ENCODE peak calls at places on chromosome X, in ten cellular contexts. One of them, this sample, is unnamed.

GRCh38 chrX:12779534-12779933 is 11.7 kb upstream of the PRPS2 start:
- DNase-seq in CD8-positive, alpha-beta T cell: no peak
- DNase-seq in left lung: no peak
- DNase-seq in endothelial cell of umbilical vein: peak; percentile 37
- DNase-seq in stomach: no peak
- DNase-seq in PC-9: no peak
- DNase-seq in upper lobe of left lung: no peak
- DNase-seq in colonic mucosa: peak; percentile 27
- DNase-seq in H9: no peak
- DNase-seq in hepatocyte: peak; percentile 58
- DNase-seq in this sample: no peak

GRCh38 chrX:38798956-38799355 is 2.3 kb upstream of the MID1IP1 start:
- DNase-seq in CD8-positive, alpha-beta T cell: no peak
- DNase-seq in left lung: no peak
- DNase-seq in endothelial cell of umbilical vein: peak; percentile 22
- DNase-seq in stomach: no peak
- DNase-seq in PC-9: no peak
- DNase-seq in upper lobe of left lung: no peak
- DNase-seq in colonic mucosa: no peak
- DNase-seq in H9: no peak
- DNase-seq in hepatocyte: no peak
- DNase-seq in this sample: no peak

GRCh38 chrX:49816435-49816834 is 12.7 kb upstream of the PAGE4 start:
- DNase-seq in CD8-positive, alpha-beta T cell: no peak
- DNase-seq in left lung: no peak
- DNase-seq in endothelial cell of umbilical vein: no peak
- DNase-seq in stomach: no peak
- DNase-seq in PC-9: no peak
- DNase-seq in upper lobe of left lung: no peak
- DNase-seq in colonic mucosa: no peak
- DNase-seq in H9: no peak
- DNase-seq in hepatocyte: no peak
- DNase-seq in this sample: no peak

GRCh38 chrX:49233887-49234555 is 881 bp upstream of the CACNA1F start:
- DNase-seq in CD8-positive, alpha-beta T cell: no peak
- DNase-seq in left lung: no peak
- DNase-seq in endothelial cell of umbilical vein: no peak
- DNase-seq in stomach: no peak
- DNase-seq in PC-9: no peak
- DNase-seq in upper lobe of left lung: no peak
- DNase-seq in colonic mucosa: no peak
- DNase-seq in H9: no peak
- DNase-seq in hepatocyte: no peak
- DNase-seq in this sample: no peak

GRCh38 chrX:18436017-18436416 is 10.6 kb downstream of the CDKL5 start:
- DNase-seq in CD8-positive, alpha-beta T cell: no peak
- DNase-seq in left lung: no peak
- DNase-seq in endothelial cell of umbilical vein: no peak
- DNase-seq in stomach: no peak
- DNase-seq in PC-9: no peak
- DNase-seq in upper lobe of left lung: no peak
- DNase-seq in colonic mucosa: no peak
- DNase-seq in H9: no peak
- DNase-seq in hepatocyte: no peak
- DNase-seq in this sample: no peak

GRCh38 chrX:38260231-38260630 is 39.6 kb upstream of the SRPX start:
- DNase-seq in CD8-positive, alpha-beta T cell: no peak
- DNase-seq in left lung: no peak
- DNase-seq in endothelial cell of umbilical vein: peak; percentile 35
- DNase-seq in stomach: no peak
- DNase-seq in PC-9: no peak
- DNase-seq in upper lobe of left lung: no peak
- DNase-seq in colonic mucosa: peak; percentile 44
- DNase-seq in H9: peak; percentile 35
- DNase-seq in hepatocyte: peak; percentile 46
- DNase-seq in this sample: no peak

GRCh38 chrX:39112143-39112542 is 310.9 kb downstream of the MID1IP1 start:
- DNase-seq in CD8-positive, alpha-beta T cell: no peak
- DNase-seq in left lung: no peak
- DNase-seq in endothelial cell of umbilical vein: no peak
- DNase-seq in stomach: no peak
- DNase-seq in PC-9: no peak
- DNase-seq in upper lobe of left lung: no peak
- DNase-seq in colonic mucosa: no peak
- DNase-seq in H9: no peak
- DNase-seq in hepatocyte: no peak
- DNase-seq in this sample: no peak

GRCh38 chrX:12955882-12956703 is 18.8 kb upstream of the TMSB4X start:
- DNase-seq in CD8-positive, alpha-beta T cell: peak; percentile 64
- DNase-seq in left lung: peak; percentile 81
- DNase-seq in endothelial cell of umbilical vein: peak; percentile 78
- DNase-seq in stomach: peak; percentile 63
- DNase-seq in PC-9: peak; percentile 37
- DNase-seq in upper lobe of left lung: peak; percentile 79
- DNase-seq in colonic mucosa: peak; percentile 68
- DNase-seq in H9: no peak
- DNase-seq in hepatocyte: peak; percentile 60
- DNase-seq in this sample: no peak

GRCh38 chrX:71873459-71873833 is 37.2 kb upstream of the NHSL2 start:
- DNase-seq in CD8-positive, alpha-beta T cell: no peak
- DNase-seq in left lung: no peak
- DNase-seq in endothelial cell of umbilical vein: no peak
- DNase-seq in stomach: no peak
- DNase-seq in PC-9: no peak
- DNase-seq in upper lobe of left lung: no peak
- DNase-seq in colonic mucosa: no peak
- DNase-seq in H9: no peak
- DNase-seq in hepatocyte: no peak
- DNase-seq in this sample: no peak

GRCh38 chrX:68826113-68826980 is 2.5 kb upstream of the EFNB1 start:
- DNase-seq in CD8-positive, alpha-beta T cell: no peak
- DNase-seq in left lung: no peak
- DNase-seq in endothelial cell of umbilical vein: no peak
- DNase-seq in stomach: no peak
- DNase-seq in PC-9: no peak
- DNase-seq in upper lobe of left lung: peak; percentile 18
- DNase-seq in colonic mucosa: peak; percentile 17
- DNase-seq in H9: peak; percentile 15
- DNase-seq in hepatocyte: no peak
- DNase-seq in this sample: peak; percentile 52

DNA sequence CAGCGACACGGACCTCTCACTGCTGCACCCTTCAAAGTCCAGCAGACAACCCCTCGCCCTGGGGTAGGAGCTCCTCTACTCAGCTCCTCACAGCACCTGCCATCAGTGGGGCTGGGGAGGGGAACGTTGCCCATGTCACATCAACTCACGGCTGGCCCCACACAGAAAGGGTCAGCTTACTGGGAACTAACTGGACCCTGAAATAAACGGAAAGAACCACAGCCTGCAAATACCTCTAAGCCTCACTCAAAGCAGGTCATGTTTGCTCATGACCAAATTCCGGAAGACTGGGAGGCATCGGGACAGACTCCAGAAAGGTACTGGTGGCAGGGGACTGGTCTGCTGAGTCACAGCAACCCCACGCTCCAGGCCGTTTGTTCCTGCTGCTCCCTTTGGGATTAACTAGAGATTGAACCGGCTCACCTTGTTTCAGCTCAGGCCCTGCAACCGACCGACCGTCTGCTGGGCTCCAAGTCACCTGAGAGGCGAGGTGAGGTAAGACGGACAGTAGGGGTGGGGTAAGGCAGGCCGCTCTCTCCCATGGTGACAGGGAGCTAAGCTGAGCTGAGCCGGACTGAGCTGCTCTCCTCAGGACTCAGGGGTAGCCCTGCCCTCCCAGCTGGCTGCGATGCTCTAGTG is 5.6 kb downstream of the G6PD start:
- DNase-seq in CD8-positive, alpha-beta T cell: no peak
- DNase-seq in left lung: peak; percentile 57
- DNase-seq in endothelial cell of umbilical vein: no peak
- DNase-seq in stomach: peak; percentile 72
- DNase-seq in PC-9: peak; percentile 93
- DNase-seq in upper lobe of left lung: peak; percentile 76
- DNase-seq in colonic mucosa: no peak
- DNase-seq in H9: no peak
- DNase-seq in hepatocyte: peak; percentile 64
- DNase-seq in this sample: no peak
- H3K27ac ChIP-seq in CD8-positive, alpha-beta T cell: no peak overlapping the region
- H3K27ac ChIP-seq in left lung: peak overlapping the region; percentile 92
- H3K27ac ChIP-seq in endothelial cell of umbilical vein: peak overlapping the region; percentile 100
- H3K27ac ChIP-seq in stomach: peak overlapping the region; percentile 86
- H3K27ac ChIP-seq in PC-9: peak overlapping the region; percentile 100
- H3K27ac ChIP-seq in upper lobe of left lung: peak overlapping the region; percentile 85
- H3K27ac ChIP-seq in colonic mucosa: no peak overlapping the region
- H3K27ac ChIP-seq in H9: no peak overlapping the region
- H3K27ac ChIP-seq in hepatocyte: peak overlapping the region; percentile 82
- H3K27ac ChIP-seq in this sample: peak overlapping the region; percentile 67

GRCh38 chrX:108426262-108426661 is 12.0 kb downstream of the COL4A6 start:
- DNase-seq in CD8-positive, alpha-beta T cell: no peak
- DNase-seq in left lung: no peak
- DNase-seq in endothelial cell of umbilical vein: no peak
- DNase-seq in stomach: no peak
- DNase-seq in PC-9: no peak
- DNase-seq in upper lobe of left lung: no peak
- DNase-seq in colonic mucosa: no peak
- DNase-seq in H9: peak; percentile 34
- DNase-seq in hepatocyte: no peak
- DNase-seq in this sample: no peak
- H3K27ac ChIP-seq in CD8-positive, alpha-beta T cell: no peak overlapping the region
- H3K27ac ChIP-seq in left lung: no peak overlapping the region
- H3K27ac ChIP-seq in endothelial cell of umbilical vein: no peak overlapping the region
- H3K27ac ChIP-seq in stomach: no peak overlapping the region
- H3K27ac ChIP-seq in PC-9: no peak overlapping the region
- H3K27ac ChIP-seq in upper lobe of left lung: no peak overlapping the region
- H3K27ac ChIP-seq in colonic mucosa: no peak overlapping the region
- H3K27ac ChIP-seq in H9: no peak overlapping the region
- H3K27ac ChIP-seq in hepatocyte: no peak overlapping the region
- H3K27ac ChIP-seq in this sample: no peak overlapping the region

DNA sequence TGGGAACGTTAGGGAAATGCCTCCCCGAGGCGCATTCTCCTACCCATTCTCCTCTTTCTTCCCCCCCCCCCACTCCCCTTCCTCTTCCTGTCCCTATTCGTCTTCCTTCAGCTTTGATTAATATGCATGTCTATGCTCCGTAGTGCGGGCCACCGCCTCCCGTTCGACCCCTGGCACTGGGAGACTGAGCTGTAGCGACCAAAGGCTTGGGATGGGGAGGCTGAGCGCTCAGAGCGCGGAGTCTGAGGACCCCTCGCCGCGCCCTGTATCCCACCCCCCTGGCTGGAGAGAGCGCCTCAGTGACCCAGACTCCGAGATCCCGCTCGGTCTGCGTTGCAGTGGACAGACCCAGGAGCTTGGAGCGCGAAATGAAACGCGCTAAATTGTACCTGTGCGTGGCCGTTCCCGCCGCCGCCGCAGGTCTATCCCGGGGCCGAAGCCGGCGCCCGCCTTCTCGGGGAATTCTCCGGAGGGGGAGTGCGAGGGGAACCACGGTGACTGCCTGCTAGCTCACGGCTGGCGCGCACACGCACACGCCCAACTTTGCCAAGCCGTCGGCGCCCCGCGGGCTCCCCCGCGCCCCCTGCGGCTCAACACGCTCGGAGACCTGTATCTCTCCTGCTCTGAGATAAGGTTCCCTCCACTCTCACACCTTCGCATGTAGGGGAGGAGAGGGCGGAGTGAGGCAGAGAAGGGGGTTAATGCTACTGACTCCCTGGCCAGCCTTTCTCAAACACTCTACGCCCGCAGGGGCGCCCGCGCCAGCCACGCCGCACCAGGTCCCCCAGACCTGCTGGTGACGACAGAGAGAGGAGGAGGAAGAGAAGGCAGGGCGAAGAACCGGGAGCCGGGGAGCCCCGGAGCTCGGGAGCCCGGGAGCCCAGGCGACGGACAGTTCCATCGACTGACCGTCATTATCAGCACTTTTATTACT is 1.5 kb upstream of the PTCHD1 start:
- DNase-seq in CD8-positive, alpha-beta T cell: no peak
- DNase-seq in left lung: no peak
- DNase-seq in endothelial cell of umbilical vein: no peak
- DNase-seq in stomach: no peak
- DNase-seq in PC-9: no peak
- DNase-seq in upper lobe of left lung: no peak
- DNase-seq in colonic mucosa: no peak
- DNase-seq in H9: peak; percentile 66
- DNase-seq in hepatocyte: peak; percentile 48
- DNase-seq in this sample: no peak
- H3K27ac ChIP-seq in CD8-positive, alpha-beta T cell: no peak overlapping the region
- H3K27ac ChIP-seq in left lung: no peak overlapping the region
- H3K27ac ChIP-seq in endothelial cell of umbilical vein: no peak overlapping the region
- H3K27ac ChIP-seq in stomach: peak overlapping the region; percentile 70
- H3K27ac ChIP-seq in PC-9: no peak overlapping the region
- H3K27ac ChIP-seq in upper lobe of left lung: no peak overlapping the region
- H3K27ac ChIP-seq in colonic mucosa: no peak overlapping the region
- H3K27ac ChIP-seq in H9: no peak overlapping the region
- H3K27ac ChIP-seq in hepatocyte: peak overlapping the region; percentile 49
- H3K27ac ChIP-seq in this sample: peak overlapping the region; percentile 3

DNA sequence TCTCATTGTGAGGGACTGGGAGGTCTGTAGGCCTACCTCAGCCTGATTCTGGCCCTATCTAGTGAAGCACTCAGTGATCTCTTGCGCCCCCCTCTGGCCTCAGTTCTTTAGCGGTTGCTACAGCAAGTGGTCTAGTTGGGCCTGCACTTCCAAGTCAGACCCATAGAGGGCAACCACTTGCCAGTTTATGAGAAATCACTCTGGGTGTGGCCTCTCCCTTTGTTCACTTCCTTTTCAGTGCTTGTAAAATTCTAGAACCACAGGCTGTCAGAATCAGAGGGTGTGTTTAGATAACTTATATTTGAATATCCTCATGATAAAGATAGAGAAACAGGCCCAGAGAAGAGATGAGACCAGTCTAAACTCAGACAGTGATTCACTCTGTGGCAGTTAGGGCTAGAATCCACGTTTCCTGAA is 60.9 kb upstream of the LAS1L start:
- DNase-seq in CD8-positive, alpha-beta T cell: peak; percentile 96
- DNase-seq in left lung: peak; percentile 95
- DNase-seq in endothelial cell of umbilical vein: peak; percentile 90
- DNase-seq in stomach: peak; percentile 95
- DNase-seq in PC-9: peak; percentile 80
- DNase-seq in upper lobe of left lung: peak; percentile 97
- DNase-seq in colonic mucosa: peak; percentile 98
- DNase-seq in H9: peak; percentile 90
- DNase-seq in hepatocyte: peak; percentile 95
- DNase-seq in this sample: peak; percentile 97
- H3K27ac ChIP-seq in CD8-positive, alpha-beta T cell: peak overlapping the region; percentile 64
- H3K27ac ChIP-seq in left lung: peak overlapping the region; percentile 83
- H3K27ac ChIP-seq in endothelial cell of umbilical vein: peak overlapping the region; percentile 92
- H3K27ac ChIP-seq in stomach: peak overlapping the region; percentile 78
- H3K27ac ChIP-seq in PC-9: no peak overlapping the region
- H3K27ac ChIP-seq in upper lobe of left lung: peak overlapping the region; percentile 66
- H3K27ac ChIP-seq in colonic mucosa: peak overlapping the region; percentile 74
- H3K27ac ChIP-seq in H9: no peak overlapping the region
- H3K27ac ChIP-seq in hepatocyte: peak overlapping the region; percentile 73
- H3K27ac ChIP-seq in this sample: peak overlapping the region; percentile 74